ENCODE peak calls at places on chromosomes 13 and 19, in seven cellular contexts. S is colonic mucosa; R is body of pancreas; U is uterus; Z is psoas muscle; G is fibroblast of lung; I is CD8-positive, alpha-beta memory T cell. W is an unnamed sample.

GRCh38 chr19:34662919-34663318 is 14.0 kb downstream of the SCGB2B2 start:
- DNase-seq in S (no peak), R (peak), U (no peak), Z (no peak), G (no peak), I (peak), W (no peak)

GRCh38 chr19:45901912-45902650 is at the start of gene MYPOP:
- DNase-seq in S (no peak), R (no peak), U (peak), Z (no peak), G (no peak), I (peak), W (no peak)

GRCh38 chr13:21142766-21143165 is 33.6 kb downstream of the SKA3 start:
- DNase-seq in S (no peak), R (no peak), U (no peak), Z (no peak), G (no peak), I (no peak), W (no peak)

GRCh38 chr19:3769494-3769893 is 2.5 kb downstream of the RAX2 start:
- DNase-seq in S (no peak), R (no peak), U (no peak), Z (no peak), G (no peak), I (no peak), W (no peak)

GRCh38 chr13:73891805-73892204 is 242.4 kb downstream of the KLF12 start:
- DNase-seq in S (no peak), R (no peak), U (no peak), Z (no peak), G (no peak), I (no peak), W (no peak)

GRCh38 chr13:77779461-77780272 is 82.2 kb downstream of the SLAIN1 start:
- DNase-seq in S (peak), R (peak), U (no peak), Z (no peak), G (peak), I (peak), W (peak)

GRCh38 chr13:39051157-39051556 is 12.9 kb downstream of the NHLRC3 start:
- DNase-seq in S (no peak), R (no peak), U (no peak), Z (no peak), G (peak), I (no peak), W (no peak)

GRCh38 chr13:102726430-102726829 is 31.6 kb upstream of the METTL21C start:
- DNase-seq in S (no peak), R (no peak), U (no peak), Z (no peak), G (no peak), I (no peak), W (no peak)

GRCh38 chr19:23547156-23547555 is 139.9 kb downstream of the ZNF675 start:
- DNase-seq in S (no peak), R (no peak), U (no peak), Z (no peak), G (no peak), I (no peak), W (no peak)

GRCh38 chr19:19146000-19146608 is 7.8 kb upstream of the TMEM161A start:
- DNase-seq in S (peak), R (peak), U (peak), Z (peak), G (peak), I (peak), W (peak)

GRCh38 chr13:111474136-111475002 is 153.9 kb downstream of the TEX29 start:
- DNase-seq in S (no peak), R (no peak), U (no peak), Z (no peak), G (peak), I (no peak), W (peak)

GRCh38 chr19:29521291-29522075 is 4.3 kb upstream of the VSTM2B start:
- DNase-seq in S (no peak), R (no peak), U (no peak), Z (no peak), G (no peak), I (no peak), W (no peak)

GRCh38 chr19:43780706-43781525 is at the start of gene KCNN4:
- DNase-seq in S (peak), R (no peak), U (no peak), Z (no peak), G (peak), I (peak), W (no peak)

GRCh38 chr13:113835461-113836274 is 28.2 kb downstream of the GAS6 start:
- DNase-seq in S (no peak), R (no peak), U (no peak), Z (peak), G (peak), I (no peak), W (peak)
- H3K27ac ChIP-seq in S (no peak), R (no peak), U (peak), Z (peak), G (peak), I (no peak), W (no peak)

DNA sequence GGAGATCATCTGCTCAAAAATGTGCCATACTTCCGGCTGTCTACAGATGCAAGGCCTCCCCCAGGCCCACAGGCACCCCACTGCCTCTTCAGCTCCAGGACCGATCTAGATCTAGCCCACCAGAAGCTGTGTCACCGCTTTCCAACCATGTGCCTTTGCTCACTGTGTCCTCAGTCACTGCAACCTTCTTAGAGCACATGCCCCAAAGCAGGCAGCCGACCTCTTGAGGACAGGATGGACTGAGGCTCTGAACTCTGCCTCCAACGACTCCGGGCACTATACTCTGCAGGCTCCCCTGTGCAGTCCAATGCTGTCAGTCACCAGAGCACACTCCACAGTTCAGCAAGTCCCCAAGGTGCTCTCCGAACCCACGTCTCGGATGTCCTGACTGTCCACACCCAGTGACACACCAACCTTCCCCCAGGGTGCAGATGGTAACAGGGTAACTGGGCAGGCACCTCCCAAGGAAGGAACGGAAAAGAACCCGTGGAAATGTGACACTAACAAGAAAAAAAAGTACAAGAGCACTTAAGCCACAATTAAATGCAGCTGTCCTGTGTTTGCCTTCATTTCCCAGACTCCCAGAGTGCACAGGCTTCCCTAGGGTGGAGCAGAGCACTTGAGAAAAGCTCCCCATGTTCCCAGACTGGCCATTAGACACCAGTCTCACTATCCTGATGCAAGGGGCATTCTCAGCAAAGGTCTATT is 4.8 kb downstream of the STK24 start:
- DNase-seq in S (peak), R (no peak), U (no peak), Z (peak), G (peak), I (no peak), W (no peak)
- H3K27ac ChIP-seq in S (peak), R (peak), U (peak), Z (peak), G (peak), I (peak), W (no peak)

DNA sequence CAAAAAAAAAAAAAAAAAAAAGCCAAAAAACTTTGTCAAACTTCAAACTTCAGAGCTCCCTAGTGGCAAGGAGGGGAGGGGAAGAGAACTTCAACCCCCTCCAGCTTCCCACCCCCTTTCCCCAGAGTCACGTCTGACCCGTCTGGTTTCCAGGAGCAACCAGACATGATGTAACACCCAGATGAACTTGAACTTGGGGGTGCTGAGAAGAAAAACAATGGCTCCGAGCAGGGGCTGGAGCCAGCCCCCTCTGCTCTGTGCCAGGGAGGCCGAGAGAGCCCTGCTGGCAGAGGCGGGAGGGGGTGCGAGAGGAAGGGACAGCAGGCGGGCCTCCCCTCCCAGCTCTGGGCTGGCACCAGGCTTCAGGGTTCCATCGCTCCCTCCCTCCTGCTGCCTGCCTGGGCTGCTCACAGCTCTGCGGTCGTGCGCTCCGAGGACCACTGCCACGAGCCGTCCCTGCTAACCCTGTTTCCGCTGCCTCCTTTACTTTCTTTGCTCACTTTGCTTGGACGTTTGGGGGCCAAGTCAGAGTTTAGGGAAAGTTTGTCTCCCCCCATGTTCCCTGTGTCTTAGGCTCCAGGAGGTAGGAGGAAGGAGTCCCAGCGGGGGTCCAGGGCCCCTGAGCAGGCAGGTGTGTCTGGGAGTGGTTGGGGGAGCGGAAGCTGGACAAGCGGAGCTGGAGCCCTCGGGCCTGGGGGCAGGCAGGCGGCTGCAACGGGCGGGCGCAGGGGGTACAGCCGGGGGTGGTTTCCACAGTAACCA is 11.1 kb downstream of the LYL1 start:
- DNase-seq in S (no peak), R (no peak), U (peak), Z (peak), G (peak), I (no peak), W (no peak)
- H3K27ac ChIP-seq in S (peak), R (no peak), U (peak), Z (peak), G (no peak), I (no peak), W (peak)

DNA sequence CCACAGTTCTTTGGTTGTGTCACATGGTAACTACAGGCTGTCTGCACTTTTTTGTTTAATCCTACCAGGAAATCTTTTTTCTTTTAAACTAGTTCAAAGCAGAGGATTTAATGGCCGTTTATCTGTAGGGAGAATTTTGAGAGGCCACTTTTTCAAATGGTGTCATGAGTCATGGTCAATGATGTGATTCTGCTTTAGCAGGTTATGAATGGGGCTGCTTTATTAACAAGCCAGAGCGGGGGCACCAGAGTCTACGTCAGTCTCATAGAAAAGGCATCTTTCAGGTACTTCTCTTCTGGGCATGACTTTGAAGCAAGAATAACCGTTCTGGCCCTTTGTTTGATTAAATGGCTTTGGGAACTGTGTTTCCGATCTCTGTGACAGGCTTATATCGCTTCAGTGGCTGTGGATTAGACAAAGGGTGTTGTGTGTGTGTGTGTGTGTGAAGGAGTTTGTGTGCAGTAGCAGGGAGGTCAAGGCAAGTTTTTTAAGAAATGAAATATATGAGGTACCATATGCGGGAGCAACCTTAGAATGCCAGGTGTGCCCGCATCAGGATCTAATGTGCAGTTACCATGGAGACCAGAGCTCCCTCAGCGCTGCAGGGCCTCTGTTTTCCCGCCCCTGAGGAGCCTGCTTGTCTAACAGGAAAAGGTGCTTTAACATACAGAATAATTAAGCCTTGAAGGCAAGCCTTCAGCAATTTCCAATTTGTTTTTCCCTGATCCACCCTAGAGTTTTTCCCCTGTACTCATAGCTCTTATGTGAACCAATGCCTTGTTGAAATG is 120.5 kb downstream of the KATNAL1 start:
- DNase-seq in S (no peak), R (no peak), U (no peak), Z (no peak), G (peak), I (no peak), W (no peak)
- H3K27ac ChIP-seq in S (no peak), R (no peak), U (no peak), Z (no peak), G (no peak), I (no peak), W (no peak)

W was measured in AG04450.